ENCODE peak calls at places on chromosomes 3 and 15, in four cellular contexts. I is HFFc6, W is kidney, C is left lung. O is an unnamed sample.
A peak's percentile ranks its signal among the peaks of the same experiment; 100 is the strongest.

GRCh38 chr3:25834346-25834745 is 44.5 kb downstream of the OXSM start:
- DNase-seq in I (no peak), W (no peak), C (no peak), O (no peak)

GRCh38 chr3:173552526-173552925 is 155.0 kb downstream of the NLGN1 start:
- DNase-seq in I (no peak), W (no peak), C (no peak), O (no peak)

GRCh38 chr15:66621491-66622467 is 56.0 kb upstream of the LCTL start:
- DNase-seq in I (no peak), W (peak; percentile 83), C (no peak), O (no peak)

GRCh38 chr3:147391726-147392082 is 14.6 kb downstream of the ZIC4 start:
- DNase-seq in I (peak; percentile 4), W (no peak), C (no peak), O (no peak)

GRCh38 chr3:66991478-66991877 is 6.6 kb upstream of the KBTBD8 start:
- DNase-seq in I (peak; percentile 59), W (no peak), C (no peak), O (no peak)

GRCh38 chr15:48963524-48964113 is at the start of gene SHC4:
- DNase-seq in I (peak; percentile 86), W (peak; percentile 82), C (peak; percentile 53), O (peak; percentile 35)

GRCh38 chr3:14358426-14359211 is 43.8 kb upstream of the SLC6A6 start:
- DNase-seq in I (no peak), W (no peak), C (peak; percentile 72), O (no peak)

GRCh38 chr3:37887824-37888223 is 26.1 kb downstream of the CTDSPL start:
- DNase-seq in I (no peak), W (no peak), C (no peak), O (no peak)

GRCh38 chr3:71689305-71689704 is 35.9 kb downstream of the EIF4E3 start:
- DNase-seq in I (no peak), W (no peak), C (no peak), O (no peak)

GRCh38 chr3:36965440-36965839 is 20.6 kb upstream of the TRANK1 start:
- DNase-seq in I (no peak), W (no peak), C (peak; percentile 47), O (no peak)

GRCh38 chr3:32888739-32889138 is 62.7 kb upstream of the CCR4 start:
- DNase-seq in I (no peak), W (no peak), C (no peak), O (no peak)

GRCh38 chr15:79494963-79495362 is 62.8 kb downstream of the MINAR1 start:
- DNase-seq in I (no peak), W (no peak), C (no peak), O (no peak)

GRCh38 chr15:85455851-85456250 is 75.4 kb downstream of the AKAP13 start:
- DNase-seq in I (no peak), W (no peak), C (no peak), O (no peak)

GRCh38 chr3:31105438-31106077 is 211.1 kb upstream of the GADL1 start:
- DNase-seq in I (peak; percentile 95), W (no peak), C (no peak), O (peak; percentile 18)

GRCh38 chr3:557972-558371 is 361.4 kb downstream of the CHL1 start:
- DNase-seq in I (no peak), W (no peak), C (no peak), O (no peak)

GRCh38 chr15:51227967-51228783 is 110.2 kb downstream of the CYP19A1 start:
- DNase-seq in I (peak; percentile 92), W (no peak), C (no peak), O (peak; percentile 48)

GRCh38 chr3:115165701-115166100 is 18.6 kb upstream of the ZBTB20 start:
- DNase-seq in I (no peak), W (no peak), C (no peak), O (no peak)

GRCh38 chr3:36543276-36543997 is 163.1 kb downstream of the STAC start:
- DNase-seq in I (no peak), W (no peak), C (no peak), O (no peak)

GRCh38 chr3:173659972-173660371 is 262.4 kb downstream of the NLGN1 start:
- DNase-seq in I (no peak), W (no peak), C (no peak), O (no peak)

GRCh38 chr3:124491098-124491497 is 239.2 kb upstream of the UMPS start:
- DNase-seq in I (no peak), W (no peak), C (no peak), O (no peak)

GRCh38 chr15:39000008-39000734 is 435.6 kb upstream of the RASGRP1 start:
- DNase-seq in I (no peak), W (peak; percentile 68), C (no peak), O (no peak)

GRCh38 chr3:17850448-17850847 is 108.0 kb upstream of the TBC1D5 start:
- DNase-seq in I (peak; percentile 55), W (no peak), C (no peak), O (no peak)

GRCh38 chr3:37986479-37987314 is 3.9 kb upstream of the VILL start:
- DNase-seq in I (no peak), W (peak; percentile 64), C (peak; percentile 85), O (no peak)

GRCh38 chr3:57757642-57758297 is 1.7 kb downstream of the SLMAP start:
- DNase-seq in I (no peak), W (no peak), C (no peak), O (no peak)

GRCh38 chr15:95304116-95304873 is 1026.2 kb upstream of the NR2F2 start:
- DNase-seq in I (no peak), W (no peak), C (no peak), O (no peak)

GRCh38 chr3:51390600-51391074 is 448 bp upstream of the RBM15B start:
- DNase-seq in I (no peak), W (no peak), C (no peak), O (no peak)
- TF ChIP-seq CTCF in I (no peak), W (no peak), C (no peak), O (no peak)

GRCh38 chr3:23810342-23811116 is 4.8 kb downstream of the UBE2E1 start:
- DNase-seq in I (no peak), W (peak; percentile 85), C (peak; percentile 52), O (peak; percentile 58)
- TF ChIP-seq CTCF in I (peak; percentile 67), W (peak; percentile 7), C (no peak), O (no peak)

GRCh38 chr15:35912196-35912595 is 366.2 kb upstream of the DPH6 start:
- DNase-seq in I (no peak), W (no peak), C (no peak), O (no peak)
- TF ChIP-seq CTCF in I (peak; percentile 50), W (no peak), C (no peak), O (no peak)

GRCh38 chr15:72117448-72117697 is 577 bp downstream of the MYO9A start:
- DNase-seq in I (peak; percentile 72), W (peak; percentile 95), C (peak; percentile 85), O (peak; percentile 75)

GRCh38 chr15:72118400-72118978 is at the start of gene SENP8:
- DNase-seq in I (no peak), W (no peak), C (no peak), O (peak; percentile 83)

GRCh38 chr15:72113347-72114031 is 4.5 kb downstream of the MYO9A start:
- DNase-seq in I (no peak), W (no peak), C (no peak), O (no peak)

GRCh38 chr15:72116680-72117447 is 1.1 kb downstream of the MYO9A start:
- DNase-seq in I (no peak), W (no peak), C (no peak), O (peak; percentile 42)

GRCh38 chr15:72117698-72118399 is at the start of gene MYO9A:
- DNase-seq in I (peak; percentile 98), W (peak; percentile 100), C (peak; percentile 97), O (peak; percentile 99)
- TF ChIP-seq CTCF in I (peak; percentile 57), W (no peak), C (no peak), O (no peak)

GRCh38 chr3:43215684-43216336 is 70.5 kb upstream of the SNRK start:
- DNase-seq in I (no peak), W (no peak), C (no peak), O (no peak)
- TF ChIP-seq CTCF in I (no peak), W (no peak), C (no peak), O (peak; percentile 39)